ENCODE peak calls at places on chromosomes 1 and 21, in five cellular contexts. P is Panc1; O is GM23338; I is body of pancreas; M is CD8-positive, alpha-beta memory T cell. T is an unnamed sample.

GRCh38 chr21:37631319-37632117 is 264.9 kb downstream of the DYRK1A start:
- DNase-seq in P (no peak), O (peak; percentile 86), I (peak; percentile 74), M (no peak), T (peak; percentile 66)

GRCh38 chr1:43764581-43764980 is 57.2 kb downstream of the ST3GAL3 start:
- DNase-seq in P (no peak), O (peak; percentile 28), I (no peak), M (no peak), T (peak; percentile 50)

GRCh38 chr1:32500387-32501209 is 35.7 kb downstream of the ZBTB8B start:
- DNase-seq in P (no peak), O (peak; percentile 85), I (peak; percentile 67), M (no peak), T (peak; percentile 73)

GRCh38 chr1:116667577-116668105 is at the start of gene IGSF3:
- DNase-seq in P (no peak), O (peak; percentile 89), I (peak; percentile 68), M (peak; percentile 46), T (peak; percentile 88)

GRCh38 chr1:87927391-87928073 is 598.9 kb downstream of the LMO4 start:
- DNase-seq in P (no peak), O (no peak), I (no peak), M (no peak), T (peak; percentile 60)

GRCh38 chr1:205580140-205580922 is 51.5 kb downstream of the ELK4 start:
- DNase-seq in P (no peak), O (no peak), I (no peak), M (no peak), T (no peak)

GRCh38 chr1:246689409-246689997 is 34.7 kb upstream of the SCCPDH start:
- DNase-seq in P (peak; percentile 62), O (peak; percentile 92), I (peak; percentile 83), M (peak; percentile 52), T (peak; percentile 64)

GRCh38 chr21:34589511-34590282 is 25.2 kb downstream of the RCAN1 start:
- DNase-seq in P (no peak), O (no peak), I (peak; percentile 70), M (no peak), T (no peak)

GRCh38 chr1:25800538-25801377 is 765 bp downstream of the SELENON start:
- DNase-seq in P (no peak), O (no peak), I (no peak), M (no peak), T (no peak)

GRCh38 chr1:228849011-228849541 is 113.8 kb downstream of the RHOU start:
- DNase-seq in P (no peak), O (no peak), I (no peak), M (no peak), T (peak; percentile 62)

GRCh38 chr1:81802601-81803422 is 2.1 kb downstream of the ADGRL2 start:
- DNase-seq in P (no peak), O (peak; percentile 58), I (peak; percentile 65), M (no peak), T (peak; percentile 73)

GRCh38 chr21:38119793-38120192 is 137.0 kb upstream of the KCNJ15 start:
- DNase-seq in P (no peak), O (no peak), I (no peak), M (no peak), T (no peak)

GRCh38 chr1:153466908-153467307 is 6.5 kb upstream of the S100A7 start:
- DNase-seq in P (no peak), O (no peak), I (no peak), M (no peak), T (no peak)

GRCh38 chr1:164880644-164881043 is 321.7 kb downstream of the PBX1 start:
- DNase-seq in P (no peak), O (no peak), I (no peak), M (no peak), T (peak; percentile 17)

GRCh38 chr1:201113451-201114244 is 1.4 kb upstream of the CACNA1S start:
- DNase-seq in P (no peak), O (no peak), I (no peak), M (no peak), T (no peak)

GRCh38 chr1:6127587-6128163 is 52.4 kb downstream of the CHD5 start:
- DNase-seq in P (no peak), O (peak; percentile 94), I (peak; percentile 71), M (peak; percentile 75), T (peak; percentile 91)

GRCh38 chr1:210250998-210251679 is 18.5 kb downstream of the SERTAD4 start:
- DNase-seq in P (no peak), O (peak; percentile 85), I (peak; percentile 23), M (no peak), T (peak; percentile 94)

GRCh38 chr1:240000634-240001033 is 91.0 kb upstream of the FMN2 start:
- DNase-seq in P (no peak), O (no peak), I (no peak), M (no peak), T (no peak)

GRCh38 chr1:107767156-107767582 is 197.8 kb downstream of the VAV3 start:
- DNase-seq in P (no peak), O (no peak), I (no peak), M (no peak), T (peak; percentile 12)

GRCh38 chr21:27085387-27085786 is 118.5 kb upstream of the ADAMTS5 start:
- DNase-seq in P (no peak), O (no peak), I (no peak), M (no peak), T (no peak)

GRCh38 chr21:42158846-42159245 is 60.1 kb upstream of the ABCG1 start:
- DNase-seq in P (no peak), O (no peak), I (no peak), M (no peak), T (no peak)

GRCh38 chr1:167467126-167467725 is 51.1 kb downstream of the CD247 start:
- DNase-seq in P (no peak), O (peak; percentile 28), I (no peak), M (no peak), T (peak; percentile 43)

GRCh38 chr1:52825868-52826267 is 16.7 kb upstream of the ZYG11A start:
- DNase-seq in P (no peak), O (peak; percentile 54), I (no peak), M (no peak), T (no peak)

DNA sequence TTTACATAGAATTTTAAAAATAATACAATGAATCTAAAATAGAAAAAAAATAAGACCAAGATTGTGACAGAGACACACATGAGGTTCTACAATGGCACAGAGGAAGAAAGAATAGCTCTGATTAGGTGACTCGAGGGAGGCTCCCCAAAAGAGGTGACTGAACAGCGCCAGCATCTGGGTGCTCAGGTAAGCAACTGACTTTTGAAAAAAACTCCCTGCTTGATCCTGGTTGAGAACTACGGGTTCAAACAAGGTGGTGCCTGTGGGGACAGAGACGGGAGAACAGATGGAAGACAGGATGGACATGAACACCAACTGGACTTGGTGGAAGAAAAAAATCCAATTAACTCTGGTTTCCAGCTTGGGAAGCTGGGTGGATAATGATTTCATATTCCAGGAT is 22.5 kb downstream of the BATF3 start:
- DNase-seq in P (no peak), O (peak; percentile 38), I (no peak), M (no peak), T (no peak)
- H3K4me1 ChIP-seq in P (no peaks in the 10 kb centered on the region), O (peaks cover 1% of the 10 kb centered on the region), I (no peaks in the 10 kb centered on the region), M (no peaks in the 10 kb centered on the region), T (peaks cover 7% of the 10 kb centered on the region)

DNA sequence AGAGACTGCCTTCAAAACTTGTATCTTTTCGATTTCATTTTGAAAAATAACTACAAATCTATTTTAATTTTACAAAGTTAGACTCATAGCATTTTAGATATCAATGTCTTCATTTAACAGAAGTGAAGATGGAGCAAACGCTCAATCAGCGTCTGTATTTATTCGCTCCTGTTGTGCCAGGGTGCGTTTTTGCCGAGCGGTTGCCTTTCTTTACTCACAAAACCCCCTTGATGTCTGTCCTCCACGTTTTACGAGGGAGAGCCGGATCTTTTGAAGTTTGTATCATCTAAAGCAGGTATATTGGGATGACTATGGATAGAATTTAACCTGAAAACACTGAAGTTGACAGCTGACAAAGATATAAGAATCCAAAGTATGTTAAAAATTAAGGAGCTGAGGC is 44.6 kb downstream of the MRPL39 start:
- DNase-seq in P (no peak), O (no peak), I (no peak), M (no peak), T (no peak)
- H3K4me3 ChIP-seq in P (peak overlapping the region; percentile 48), O (peak overlapping the region; percentile 70), I (no peak overlapping the region), M (peak overlapping the region; percentile 63), T (no peak overlapping the region)

GRCh38 chr1:18955442-18956188 is 861 bp downstream of the IFFO2 start:
- DNase-seq in P (no peak), O (peak; percentile 84), I (peak; percentile 64), M (peak; percentile 81), T (peak; percentile 57)

GRCh38 chr1:18951818-18952391 is 4.6 kb downstream of the IFFO2 start:
- DNase-seq in P (no peak), O (no peak), I (no peak), M (peak; percentile 92), T (no peak)

GRCh38 chr1:18954270-18955071 is 2.0 kb downstream of the IFFO2 start:
- DNase-seq in P (no peak), O (no peak), I (no peak), M (no peak), T (no peak)

GRCh38 chr1:18955116-18955441 is 1.4 kb downstream of the IFFO2 start:
- DNase-seq in P (no peak), O (no peak), I (no peak), M (no peak), T (no peak)

DNA sequence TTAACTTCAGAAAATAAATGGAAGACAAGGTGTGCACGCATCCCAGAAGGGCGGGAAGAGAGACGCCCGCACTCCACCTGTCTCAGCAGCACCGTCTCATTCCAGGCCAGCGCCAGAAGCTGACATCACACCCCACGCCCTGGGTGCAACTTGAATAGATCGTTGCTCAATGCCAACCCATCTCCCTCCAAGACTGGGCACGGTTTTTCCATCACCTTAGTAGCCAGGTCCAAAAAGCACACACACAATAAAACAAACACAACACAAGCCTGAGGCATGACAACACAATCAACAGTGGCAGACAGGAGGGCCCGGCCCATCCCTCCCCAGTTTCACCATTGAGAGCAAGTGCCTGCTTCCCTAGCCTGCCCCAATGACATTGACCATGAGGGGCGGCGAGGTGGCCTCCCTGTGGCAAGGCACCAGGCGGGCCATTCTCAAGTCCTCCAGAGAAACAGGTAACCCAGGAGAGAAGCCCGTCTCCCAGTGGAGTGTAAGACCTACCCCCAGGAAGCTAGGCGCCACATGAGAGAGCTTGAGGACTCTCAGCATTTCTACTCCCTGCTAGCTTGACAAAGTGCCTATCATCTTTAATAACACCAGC is 2.7 kb downstream of the IFFO2 start:
- DNase-seq in P (no peak), O (no peak), I (no peak), M (no peak), T (no peak)
- H3K4me1 ChIP-seq in P (peaks cover 52% of the 10 kb centered on the region), O (peaks cover 33% of the 10 kb centered on the region), I (peaks cover 73% of the 10 kb centered on the region), M (peaks cover 79% of the 10 kb centered on the region), T (peaks cover 14% of the 10 kb centered on the region)

GRCh38 chr1:78011050-78011449 is 6.3 kb downstream of the DNAJB4 start:
- DNase-seq in P (no peak), O (no peak), I (no peak), M (no peak), T (no peak)
- H3K4me3 ChIP-seq in P (no peak overlapping the region), O (no peak overlapping the region), I (no peak overlapping the region), M (no peak overlapping the region), T (no peak overlapping the region)

DNA sequence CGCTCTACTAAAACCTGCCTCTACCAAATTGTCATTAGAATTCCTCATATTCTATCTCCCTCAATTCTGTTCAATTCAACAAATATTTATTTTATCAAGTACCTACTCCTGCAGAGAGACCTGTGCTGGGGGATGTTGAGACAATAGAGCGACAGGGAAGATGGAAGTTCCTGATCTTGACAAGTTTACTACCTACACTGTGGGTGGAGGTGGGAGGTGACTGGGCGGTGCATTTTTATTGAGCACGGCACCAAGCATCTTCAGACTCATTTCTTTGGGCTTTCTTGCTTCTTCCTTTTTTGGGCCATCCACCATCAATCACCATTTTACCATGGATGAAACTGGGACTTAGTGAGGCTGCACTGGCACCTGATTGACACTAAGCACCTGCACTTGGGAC is 61.3 kb downstream of the KIRREL1 start:
- DNase-seq in P (no peak), O (no peak), I (no peak), M (no peak), T (no peak)
- H3K4me1 ChIP-seq in P (peaks cover 4% of the 10 kb centered on the region), O (peaks cover 19% of the 10 kb centered on the region), I (no peaks in the 10 kb centered on the region), M (no peaks in the 10 kb centered on the region), T (peaks cover 12% of the 10 kb centered on the region)

GRCh38 chr1:172589553-172589952 is 56.6 kb downstream of the SUCO start:
- DNase-seq in P (no peak), O (no peak), I (no peak), M (no peak), T (no peak)
- H3K4me3 ChIP-seq in P (no peak overlapping the region), O (no peak overlapping the region), I (no peak overlapping the region), M (no peak overlapping the region), T (no peak overlapping the region)